ENCODE peak calls at places on chromosome 10, in five cellular contexts. B is HCT116, Z is GM23338, I is sigmoid colon, S is HL-60. K is an unnamed sample.

GRCh38 chr10:88531383-88532092 is 51.6 kb downstream of the RNLS start:
- DNase-seq in B (no peak), Z (no peak), I (no peak), S (no peak), K (no peak)

GRCh38 chr10:66586073-66586472 is 339.8 kb upstream of the LRRTM3 start:
- DNase-seq in B (no peak), Z (peak), I (no peak), S (no peak), K (no peak)

GRCh38 chr10:51468424-51468823 is 231.0 kb downstream of the CSTF2T start:
- DNase-seq in B (no peak), Z (no peak), I (no peak), S (no peak), K (no peak)

GRCh38 chr10:23368816-23369640 is 24.4 kb upstream of the C10orf67 start:
- DNase-seq in B (no peak), Z (no peak), I (no peak), S (no peak), K (no peak)

GRCh38 chr10:102281103-102281502 is 35.8 kb downstream of the GBF1 start:
- DNase-seq in B (no peak), Z (no peak), I (no peak), S (no peak), K (no peak)

GRCh38 chr10:119268871-119269506 is 61.6 kb downstream of the GRK5 start:
- DNase-seq in B (no peak), Z (no peak), I (no peak), S (no peak), K (no peak)

GRCh38 chr10:76432274-76433012 is 1001.0 kb downstream of the LRMDA start:
- DNase-seq in B (no peak), Z (peak), I (peak), S (no peak), K (no peak)

GRCh38 chr10:128626397-128627060 is 500.3 kb upstream of the MKI67 start:
- DNase-seq in B (no peak), Z (peak), I (no peak), S (no peak), K (no peak)

GRCh38 chr10:77105756-77106155 is 531.9 kb downstream of the KCNMA1 start:
- DNase-seq in B (no peak), Z (no peak), I (no peak), S (no peak), K (no peak)

GRCh38 chr10:71618176-71618575 is 101.4 kb downstream of the C10orf105 start:
- DNase-seq in B (no peak), Z (no peak), I (no peak), S (no peak), K (no peak)

GRCh38 chr10:116796910-116797513 is 52.3 kb upstream of the ENO4 start:
- DNase-seq in B (peak), Z (peak), I (peak), S (peak), K (peak)

GRCh38 chr10:119461380-119461779 is 81.1 kb downstream of the RGS10 start:
- DNase-seq in B (peak), Z (no peak), I (no peak), S (no peak), K (no peak)

GRCh38 chr10:36425140-36425797 is 700.1 kb upstream of the ANKRD30A start:
- DNase-seq in B (no peak), Z (no peak), I (no peak), S (no peak), K (no peak)

GRCh38 chr10:119702482-119703041 is 23.3 kb upstream of the INPP5F start:
- DNase-seq in B (no peak), Z (no peak), I (no peak), S (no peak), K (no peak)

GRCh38 chr10:91976324-91977051 is 52.9 kb downstream of the BTAF1 start:
- DNase-seq in B (no peak), Z (no peak), I (no peak), S (no peak), K (no peak)

GRCh38 chr10:24947304-24948097 is 4.9 kb downstream of the PRTFDC1 start:
- DNase-seq in B (no peak), Z (no peak), I (no peak), S (no peak), K (no peak)

GRCh38 chr10:47435081-47435480 is 48.8 kb downstream of the ANXA8 start:
- DNase-seq in B (no peak), Z (no peak), I (no peak), S (no peak), K (no peak)

GRCh38 chr10:120581496-120581895 is 124.5 kb downstream of the PLPP4 start:
- DNase-seq in B (peak), Z (peak), I (no peak), S (no peak), K (no peak)

GRCh38 chr10:68080853-68081431 is 5.9 kb upstream of the HERC4 start:
- DNase-seq in B (no peak), Z (peak), I (no peak), S (no peak), K (no peak)

GRCh38 chr10:52818019-52818418 is 45.4 kb upstream of the MBL2 start:
- DNase-seq in B (peak), Z (peak), I (no peak), S (peak), K (peak)

GRCh38 chr10:77737608-77738007 is 100.0 kb upstream of the KCNMA1 start:
- DNase-seq in B (peak), Z (no peak), I (no peak), S (no peak), K (no peak)

GRCh38 chr10:6988654-6989053 is 408.6 kb upstream of the PRKCQ start:
- DNase-seq in B (no peak), Z (no peak), I (no peak), S (no peak), K (no peak)

GRCh38 chr10:11397077-11397476 is 214.4 kb downstream of the USP6NL start:
- DNase-seq in B (no peak), Z (no peak), I (no peak), S (no peak), K (no peak)

GRCh38 chr10:688621-689426 is 644 bp downstream of the DIP2C start:
- DNase-seq in B (no peak), Z (peak), I (no peak), S (no peak), K (no peak)

GRCh38 chr10:24207781-24208611 is 942 bp upstream of the KIAA1217 start:
- DNase-seq in B (no peak), Z (no peak), I (no peak), S (no peak), K (no peak)

GRCh38 chr10:84196941-84197340 is 2.6 kb downstream of the CDHR1 start:
- DNase-seq in B (no peak), Z (no peak), I (peak), S (no peak), K (no peak)

GRCh38 chr10:120570418-120570817 is 113.4 kb downstream of the PLPP4 start:
- DNase-seq in B (no peak), Z (no peak), I (no peak), S (no peak), K (no peak)

GRCh38 chr10:14009315-14010082 is 321.2 kb downstream of the FRMD4A start:
- DNase-seq in B (no peak), Z (no peak), I (no peak), S (no peak), K (no peak)

GRCh38 chr10:67837519-67838314 is at the start of gene DNAJC12:
- DNase-seq in B (peak), Z (peak), I (no peak), S (peak), K (no peak)

GRCh38 chr10:132885451-132886210 is 56.7 kb downstream of the CFAP46 start:
- DNase-seq in B (no peak), Z (no peak), I (peak), S (no peak), K (no peak)

GRCh38 chr10:8041284-8042031 is 13.0 kb upstream of the GATA3 start:
- DNase-seq in B (no peak), Z (no peak), I (no peak), S (no peak), K (no peak)

GRCh38 chr10:87705339-87705738 is 45.7 kb downstream of the PAPSS2 start:
- DNase-seq in B (no peak), Z (no peak), I (no peak), S (no peak), K (no peak)

GRCh38 chr10:21727452-21728168 is 193.6 kb downstream of the MLLT10 start:
- DNase-seq in B (no peak), Z (no peak), I (no peak), S (no peak), K (no peak)

GRCh38 chr10:78813526-78814429 is 255.0 kb upstream of the ZMIZ1 start:
- DNase-seq in B (no peak), Z (no peak), I (no peak), S (no peak), K (no peak)

GRCh38 chr10:113530476-113530875 is 22.4 kb upstream of the HABP2 start:
- DNase-seq in B (no peak), Z (no peak), I (peak), S (no peak), K (no peak)

GRCh38 chr10:52215745-52216361 is 98.2 kb upstream of the DKK1 start:
- DNase-seq in B (peak), Z (peak), I (no peak), S (peak), K (peak)

GRCh38 chr10:78869508-78870439 is 199.0 kb upstream of the ZMIZ1 start:
- DNase-seq in B (no peak), Z (no peak), I (peak), S (no peak), K (no peak)

GRCh38 chr10:47423476-47423875 is 39.4 kb upstream of the ZNF488 start:
- DNase-seq in B (no peak), Z (peak), I (no peak), S (no peak), K (no peak)

GRCh38 chr10:120943542-120943941 is 92.4 kb downstream of the WDR11 start:
- DNase-seq in B (no peak), Z (peak), I (no peak), S (no peak), K (no peak)

DNA sequence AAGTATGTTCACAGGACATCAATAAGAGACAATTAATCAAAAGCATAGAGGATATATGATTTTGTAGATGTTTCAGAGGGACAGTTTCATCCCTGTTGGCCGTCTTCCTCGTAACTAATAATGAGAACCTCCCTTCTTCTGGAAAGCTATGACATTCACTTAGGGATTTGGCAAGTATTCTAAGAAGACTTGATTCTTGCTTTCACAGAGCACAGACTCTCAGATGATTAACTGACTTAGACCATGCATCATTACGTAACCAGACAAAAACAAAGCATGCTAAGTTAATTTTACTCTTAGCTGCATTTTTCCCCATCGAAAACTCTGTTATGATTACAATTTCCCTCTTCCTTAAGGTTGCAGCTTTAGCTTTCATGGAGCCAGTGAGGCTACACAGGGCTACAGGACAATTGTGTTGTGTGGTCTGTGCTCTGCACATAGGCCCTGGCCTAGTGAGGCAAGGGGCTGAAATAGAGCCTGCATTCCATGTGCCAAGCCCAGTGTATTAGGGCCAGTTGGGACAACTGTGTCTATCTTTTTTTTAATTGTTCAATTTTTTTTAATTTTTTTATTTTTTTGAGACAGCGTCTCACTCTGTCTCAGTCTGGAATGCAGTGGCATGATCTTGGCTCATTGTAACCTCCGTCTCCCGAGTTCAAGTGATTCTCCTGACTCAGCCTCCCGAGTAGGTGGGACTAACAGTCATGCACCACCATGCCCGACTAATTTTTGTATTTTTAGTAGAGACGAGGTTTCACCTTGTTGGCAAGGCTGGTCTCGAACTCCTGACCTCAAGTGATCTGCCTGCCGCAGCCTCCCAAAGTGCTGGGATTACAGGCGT is 105.3 kb downstream of the PLXDC2 start:
- DNase-seq in B (no peak), Z (no peak), I (no peak), S (no peak), K (no peak)
- TF ChIP-seq POLR2AphosphoS5 in B (no peak), Z (no peak), I (no peak), S (no peak), K (no peak)

GRCh38 chr10:43404675-43405221 is 4.2 kb downstream of the HNRNPF start:
- DNase-seq in B (no peak), Z (no peak), I (no peak), S (no peak), K (no peak)
- H3K4me3 ChIP-seq in B (peak), Z (peak), I (no peak), S (peak), K (peak)

GRCh38 chr10:123156091-123156490 is 1.9 kb downstream of the BUB3 start:
- DNase-seq in B (no peak), Z (no peak), I (no peak), S (no peak), K (no peak)
- TF ChIP-seq POLR2AphosphoS5 in B (no peak), Z (no peak), I (no peak), S (no peak), K (no peak)

DNA sequence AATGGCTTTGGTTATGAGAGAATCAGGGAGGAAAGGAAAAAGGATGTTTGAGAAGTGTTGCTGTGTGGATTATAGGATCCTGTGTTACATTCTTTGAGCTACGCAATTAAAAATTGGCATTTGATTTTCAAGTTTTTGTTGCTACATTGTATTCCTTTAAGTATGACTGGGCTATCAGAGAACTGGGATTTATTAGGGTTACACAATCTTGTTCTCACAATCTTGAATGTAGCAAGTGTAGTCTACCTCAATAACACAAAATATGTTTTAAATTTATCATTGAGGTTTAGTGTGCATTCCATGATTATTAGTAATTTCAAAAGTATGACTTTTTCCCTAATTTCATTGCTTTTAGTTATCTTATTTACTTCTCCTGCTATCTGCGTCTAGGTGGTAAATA is 113.9 kb downstream of the CACNB2 start:
- DNase-seq in B (no peak), Z (no peak), I (no peak), S (no peak), K (no peak)
- H3K4me3 ChIP-seq in B (no peak), Z (no peak), I (no peak), S (no peak), K (no peak)

GRCh38 chr10:75229961-75230360 is 5.8 kb downstream of the COMTD1 start:
- DNase-seq in B (no peak), Z (no peak), I (no peak), S (no peak), K (no peak)

GRCh38 chr10:75228278-75228677 is 7.5 kb downstream of the COMTD1 start:
- DNase-seq in B (no peak), Z (no peak), I (peak), S (no peak), K (no peak)

GRCh38 chr10:75231672-75232581 is 3.8 kb downstream of the COMTD1 start:
- DNase-seq in B (no peak), Z (no peak), I (peak), S (no peak), K (no peak)

GRCh38 chr10:75228834-75229233 is 6.9 kb downstream of the COMTD1 start:
- DNase-seq in B (no peak), Z (no peak), I (peak), S (no peak), K (no peak)

DNA sequence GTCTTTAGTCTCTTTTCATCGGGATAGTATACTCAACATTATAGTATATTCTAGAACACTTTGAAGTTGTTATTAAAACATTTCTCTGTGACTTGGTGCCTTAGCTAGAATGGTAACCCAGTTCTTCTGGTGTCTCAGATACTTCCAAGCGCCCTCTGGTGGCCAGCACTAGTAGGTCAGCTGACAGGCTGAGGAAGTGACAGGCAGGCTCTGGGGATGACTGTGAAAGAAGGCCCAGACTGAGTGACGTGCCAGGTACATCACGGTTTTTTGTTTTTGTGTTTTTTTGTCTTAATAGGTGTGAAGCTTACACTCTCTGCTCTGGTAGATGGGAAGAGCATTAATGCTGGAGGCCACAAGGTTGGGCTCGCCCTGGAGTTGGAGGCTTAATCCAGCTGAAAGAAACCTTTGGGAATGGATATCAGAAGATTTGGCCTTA is 5.1 kb downstream of the COMTD1 start:
- DNase-seq in B (peak), Z (peak), I (peak), S (peak), K (no peak)
- TF ChIP-seq POLR2AphosphoS5 in B (no peak), Z (no peak), I (no peak), S (no peak), K (no peak)

DNA sequence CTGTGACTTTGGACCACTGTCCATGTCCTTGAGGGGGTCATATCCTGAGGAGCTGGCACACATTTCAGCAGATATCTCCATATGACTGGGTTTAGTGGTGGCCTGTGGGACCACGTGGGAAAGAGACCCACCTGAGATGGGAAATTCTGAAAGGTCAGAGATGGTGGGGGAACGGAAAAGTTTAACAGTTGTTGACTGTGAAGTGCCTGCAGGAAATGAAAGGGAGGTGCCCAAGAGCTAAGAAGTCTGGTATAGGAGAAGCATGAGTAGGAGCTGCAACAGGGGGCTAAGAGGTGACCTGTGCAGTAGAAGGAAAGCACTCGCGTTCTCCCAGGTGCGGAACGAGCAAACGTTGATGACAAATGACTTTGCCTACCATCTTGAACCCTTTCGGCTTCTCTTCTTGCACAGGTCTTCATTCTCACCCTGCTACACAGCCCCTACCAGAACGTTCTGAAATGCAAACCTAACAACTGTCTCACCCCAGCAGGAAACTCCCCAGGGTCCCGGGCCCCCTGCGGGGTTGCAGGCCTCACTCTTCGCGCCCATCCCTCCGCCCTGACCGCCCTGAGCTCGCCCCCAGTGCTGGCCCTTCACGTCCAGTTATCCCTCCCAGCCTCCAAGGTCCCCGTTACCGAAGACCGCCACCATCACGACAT is 9.8 kb upstream of the FXYD4 start:
- DNase-seq in B (no peak), Z (no peak), I (no peak), S (no peak), K (no peak)
- H3K4me3 ChIP-seq in B (peak), Z (peak), I (peak), S (peak), K (peak)

K was measured in Panc1.